ENCODE peak calls at places on chromosomes 5 and 9, in ten cellular contexts. C is hepatic stellate cell; R is fibroblast of mammary gland; V is LoVo; O is stimulated activated CD8-positive, alpha-beta memory T cell treated with anti-CD3 and anti-CD28 coated beads, Interleukin-2, amount 100 ng/mL, for 1 hour; N is progenitor cell of endocrine pancreas; Z is cardiac septum; J is fibroblast of lung; L is cardiac muscle cell; Y is stimulated activated CD4-positive, alpha-beta T cell treated with anti-CD3 and anti-CD28 coated beads, Interleukin-2, amount 100 ng/mL, for 48 hours. K is an unnamed sample.

GRCh38 chr5:142922223-142922952 is 152.2 kb downstream of the ARHGAP26 start:
- DNase-seq in C (peak), R (peak), V (peak), O (no peak), N (no peak), Z (no peak), J (peak), L (peak), Y (no peak), K (no peak)

GRCh38 chr9:108994695-108995094 is 18.6 kb downstream of the CTNNAL1 start:
- DNase-seq in C (no peak), R (peak), V (no peak), O (no peak), N (no peak), Z (peak), J (peak), L (peak), Y (no peak), K (no peak)

GRCh38 chr5:170538970-170539586 is 35.3 kb downstream of the KCNIP1 start:
- DNase-seq in C (no peak), R (no peak), V (no peak), O (no peak), N (no peak), Z (peak), J (no peak), L (no peak), Y (no peak), K (no peak)

GRCh38 chr9:108913391-108913790 is 20.5 kb downstream of the ELP1 start:
- DNase-seq in C (no peak), R (peak), V (no peak), O (no peak), N (no peak), Z (no peak), J (no peak), L (no peak), Y (no peak), K (no peak)

GRCh38 chr9:114900937-114901802 is 29.2 kb downstream of the TNFSF8 start:
- DNase-seq in C (peak), R (peak), V (no peak), O (no peak), N (no peak), Z (no peak), J (peak), L (no peak), Y (no peak), K (no peak)

GRCh38 chr5:7869474-7870136 is 657 bp downstream of the MTRR start:
- DNase-seq in C (no peak), R (no peak), V (no peak), O (no peak), N (no peak), Z (no peak), J (no peak), L (peak), Y (no peak), K (no peak)

GRCh38 chr5:32471784-32472183 is 27.2 kb upstream of the ZFR start:
- DNase-seq in C (no peak), R (no peak), V (no peak), O (no peak), N (no peak), Z (no peak), J (no peak), L (no peak), Y (no peak), K (no peak)

GRCh38 chr5:143064207-143064606 is 294.0 kb downstream of the ARHGAP26 start:
- DNase-seq in C (peak), R (peak), V (no peak), O (no peak), N (no peak), Z (no peak), J (peak), L (no peak), Y (no peak), K (no peak)

GRCh38 chr9:133953621-133953975 is 38.5 kb downstream of the VAV2 start:
- DNase-seq in C (no peak), R (no peak), V (no peak), O (no peak), N (no peak), Z (no peak), J (no peak), L (no peak), Y (no peak), K (no peak)

GRCh38 chr5:116668361-116668760 is 93.7 kb upstream of the SEMA6A start:
- DNase-seq in C (no peak), R (no peak), V (no peak), O (no peak), N (no peak), Z (no peak), J (no peak), L (no peak), Y (no peak), K (no peak)

GRCh38 chr9:134525070-134525815 is 116.4 kb upstream of the COL5A1 start:
- DNase-seq in C (no peak), R (no peak), V (no peak), O (no peak), N (no peak), Z (no peak), J (no peak), L (no peak), Y (no peak), K (no peak)

GRCh38 chr9:123871781-123872180 is 58.1 kb downstream of the DENND1A start:
- DNase-seq in C (no peak), R (no peak), V (no peak), O (no peak), N (no peak), Z (no peak), J (peak), L (no peak), Y (no peak), K (no peak)

GRCh38 chr5:171541380-171541779 is 121.9 kb downstream of the FGF18 start:
- DNase-seq in C (no peak), R (no peak), V (no peak), O (no peak), N (no peak), Z (no peak), J (no peak), L (no peak), Y (no peak), K (no peak)

GRCh38 chr5:56168066-56168478 is 65.1 kb downstream of the ANKRD55 start:
- DNase-seq in C (no peak), R (peak), V (no peak), O (no peak), N (no peak), Z (no peak), J (peak), L (no peak), Y (no peak), K (no peak)

GRCh38 chr5:157917909-157918809 is 59.2 kb upstream of the CLINT1 start:
- DNase-seq in C (peak), R (peak), V (peak), O (peak), N (no peak), Z (no peak), J (peak), L (peak), Y (peak), K (no peak)

GRCh38 chr5:141603912-141604311 is 14.9 kb downstream of the DIAPH1 start:
- DNase-seq in C (no peak), R (no peak), V (no peak), O (no peak), N (no peak), Z (no peak), J (no peak), L (no peak), Y (no peak), K (no peak)